ENCODE peak calls at places on chromosomes 2 and 18, in eight cellular contexts. L is stimulated activated CD8-positive, alpha-beta memory T cell treated with anti-CD3 and anti-CD28 coated beads, Interleukin-15, amount 100 ng/mL, for 24 hours; W is type B pancreatic cell; J is neural crest cell; F is ureter; N is endothelial cell of umbilical vein; G is HCT116; B is GM12892. O is an unnamed sample.

GRCh38 chr2:102337481-102338386 is 17.9 kb upstream of the IL18R1 start:
- DNase-seq in W (no peak), J (no peak), B (no peak), L (no peak), F (no peak), G (no peak), N (peak), O (no peak)

GRCh38 chr2:134927195-134927594 is 8.6 kb downstream of the CCNT2 start:
- DNase-seq in B (no peak), J (no peak), F (no peak), N (no peak), W (no peak), L (no peak), G (no peak), O (no peak)

GRCh38 chr2:191631754-191632153 is 46.2 kb upstream of the NABP1 start:
- DNase-seq in G (no peak), B (no peak), L (no peak), W (no peak), F (peak), J (no peak), N (no peak), O (peak)

GRCh38 chr18:415627-416612 is 84.6 kb downstream of the COLEC12 start:
- DNase-seq in G (no peak), F (no peak), J (no peak), L (no peak), B (no peak), W (no peak), N (no peak), O (peak)

GRCh38 chr2:12261993-12262680 is 454.6 kb upstream of the TRIB2 start:
- DNase-seq in F (no peak), J (no peak), N (no peak), L (no peak), G (no peak), B (no peak), W (no peak), O (no peak)

GRCh38 chr2:27049422-27050280 is 1.8 kb upstream of the AGBL5 start:
- DNase-seq in W (no peak), F (peak), J (peak), N (no peak), L (peak), G (no peak), B (peak), O (peak)

GRCh38 chr2:31813016-31813415 is 197.8 kb downstream of the MEMO1 start:
- DNase-seq in F (no peak), W (no peak), N (no peak), L (no peak), G (no peak), B (no peak), J (no peak), O (no peak)

GRCh38 chr2:222178450-222178849 is 120.3 kb downstream of the PAX3 start:
- DNase-seq in B (no peak), L (no peak), J (no peak), G (no peak), N (no peak), F (no peak), W (no peak), O (no peak)

GRCh38 chr2:219713110-219713509 is 85.7 kb downstream of the SLC4A3 start:
- DNase-seq in N (peak), L (no peak), B (no peak), F (no peak), G (no peak), J (no peak), W (no peak), O (peak)

GRCh38 chr2:142603761-142604160 is 273.7 kb upstream of the KYNU start:
- DNase-seq in J (no peak), W (no peak), F (no peak), B (no peak), N (peak), L (no peak), G (no peak), O (no peak)

GRCh38 chr2:84187258-84187657 is 271.8 kb downstream of the SUCLG1 start:
- DNase-seq in J (no peak), B (no peak), W (no peak), F (no peak), G (no peak), L (no peak), N (no peak), O (no peak)

GRCh38 chr2:30766666-30767065 is 40.6 kb downstream of the CAPN13 start:
- DNase-seq in B (no peak), G (no peak), L (no peak), W (no peak), J (no peak), F (no peak), N (no peak), O (no peak)

GRCh38 chr2:180495606-180496005 is 484.8 kb upstream of the UBE2E3 start:
- DNase-seq in L (no peak), N (no peak), F (no peak), J (no peak), B (no peak), W (no peak), G (no peak), O (peak)

GRCh38 chr18:75208836-75209128 is 157 bp downstream of the PTGR3 start:
- DNase-seq in J (peak), L (peak), F (peak), N (peak), G (no peak), B (no peak), W (no peak), O (no peak)

GRCh38 chr2:284896-285492 is 2.9 kb downstream of the ALKAL2 start:
- DNase-seq in N (no peak), B (no peak), J (no peak), F (no peak), W (no peak), G (no peak), L (no peak), O (no peak)

GRCh38 chr2:5592906-5593305 is 99.3 kb upstream of the SOX11 start:
- DNase-seq in L (no peak), G (no peak), F (no peak), N (no peak), B (no peak), W (no peak), J (no peak), O (no peak)

GRCh38 chr2:60530228-60530627 is 23.2 kb downstream of the BCL11A start:
- DNase-seq in F (no peak), W (no peak), J (no peak), N (no peak), B (no peak), L (no peak), G (no peak), O (no peak)

GRCh38 chr2:167212054-167212648 is 323.9 kb downstream of the XIRP2 start:
- DNase-seq in L (no peak), N (peak), B (peak), W (no peak), J (peak), F (no peak), G (peak), O (no peak)

GRCh38 chr2:134021830-134022524 is 231.9 kb upstream of the MGAT5 start:
- DNase-seq in G (no peak), L (no peak), J (no peak), N (no peak), B (peak), F (no peak), W (no peak), O (no peak)

GRCh38 chr2:63654959-63655358 is 66.2 kb downstream of the MDH1 start:
- DNase-seq in J (no peak), B (no peak), N (no peak), L (no peak), F (no peak), W (no peak), G (no peak), O (no peak)

GRCh38 chr2:197075754-197076337 is 149.3 kb upstream of the PGAP1 start:
- DNase-seq in F (no peak), W (no peak), B (no peak), L (no peak), J (no peak), G (no peak), N (no peak), O (peak)

GRCh38 chr2:68362749-68363148 is 2.3 kb upstream of the PLEK start:
- DNase-seq in F (no peak), B (no peak), N (no peak), L (no peak), W (no peak), J (no peak), G (no peak), O (no peak)

GRCh38 chr2:64779117-64779690 is 125.5 kb upstream of the SERTAD2 start:
- DNase-seq in F (no peak), L (no peak), G (no peak), W (no peak), N (peak), J (no peak), B (no peak), O (peak)

GRCh38 chr18:26863122-26863879 is 2.2 kb downstream of the AQP4 start:
- DNase-seq in L (no peak), G (no peak), J (peak), F (peak), B (no peak), W (no peak), N (no peak), O (no peak)

GRCh38 chr18:48137354-48138208 is 207.1 kb upstream of the SMAD2 start:
- DNase-seq in W (no peak), J (no peak), B (no peak), N (no peak), F (peak), L (no peak), G (no peak), O (no peak)

GRCh38 chr2:60551241-60552095 is 2.0 kb downstream of the BCL11A start:
- DNase-seq in N (no peak), G (no peak), W (no peak), B (no peak), F (no peak), J (no peak), L (no peak), O (peak)

GRCh38 chr18:10101729-10102128 is 187.9 kb downstream of the VAPA start:
- DNase-seq in L (no peak), F (no peak), J (no peak), B (no peak), N (no peak), G (no peak), W (no peak), O (no peak)

GRCh38 chr18:39702888-39703287 is 2137.3 kb upstream of the CELF4 start:
- DNase-seq in B (no peak), W (no peak), J (no peak), G (no peak), N (no peak), F (no peak), L (no peak), O (no peak)

GRCh38 chr2:176200971-176201370 is 12.5 kb downstream of the HOXD1 start:
- DNase-seq in F (no peak), N (no peak), W (no peak), L (no peak), B (no peak), J (no peak), G (no peak), O (no peak)

GRCh38 chr2:181805228-181806038 is 86.1 kb upstream of the ITPRID2 start:
- DNase-seq in W (no peak), L (no peak), N (peak), G (no peak), B (no peak), J (no peak), F (no peak), O (peak)

GRCh38 chr2:235511187-235511661 is 17.4 kb downstream of the AGAP1 start:
- DNase-seq in B (no peak), N (peak), L (no peak), F (no peak), J (no peak), W (no peak), G (peak), O (peak)

GRCh38 chr2:64643838-64644219 is 9.9 kb downstream of the SERTAD2 start:
- DNase-seq in B (no peak), W (no peak), N (no peak), G (no peak), F (no peak), J (no peak), L (no peak), O (no peak)

GRCh38 chr2:74130211-74130995 is 17.3 kb downstream of the BOLA3 start:
- DNase-seq in N (no peak), G (no peak), W (no peak), F (no peak), L (no peak), J (no peak), B (no peak), O (no peak)

GRCh38 chr2:45119855-45120254 is 110.6 kb upstream of the SIX2 start:
- DNase-seq in F (no peak), B (no peak), W (no peak), G (no peak), J (no peak), N (no peak), L (no peak), O (peak)

GRCh38 chr2:52128081-52128480 is 1096.1 kb upstream of the NRXN1 start:
- DNase-seq in F (no peak), N (no peak), L (no peak), J (no peak), B (no peak), G (no peak), W (no peak), O (no peak)